ENCODE peak calls at places on chromosomes 12 and 14, in eight cellular contexts. B is GM12864; X is HT1080; O is stimulated activated CD4-positive, alpha-beta T cell treated with anti-CD3 and anti-CD28 coated beads, Interleukin-12 subunit alpha, Interleukin-12 subunit beta, amount 100 ng/mL, for 24 hours; Z is MCF 10A; F is activated B cell treated with CpG ODN at 0.5 μM for 24 hours; Q is HS-5; J is DMS 273 treated with DMSO at 0.1 percent for 48 hours. S is an unnamed sample.

GRCh38 chr14:26281280-26281998 is 316.4 kb downstream of the NOVA1 start:
- DNase-seq in B (no peak), X (peak), O (no peak), Z (peak), F (no peak), Q (peak), J (no peak), S (peak)

GRCh38 chr12:12983420-12984035 is 16.5 kb downstream of the HEBP1 start:
- DNase-seq in B (no peak), X (peak), O (no peak), Z (peak), F (no peak), Q (peak), J (no peak), S (peak)

GRCh38 chr14:61750708-61751474 is 11.3 kb upstream of the SNAPC1 start:
- DNase-seq in B (peak), X (no peak), O (peak), Z (peak), F (peak), Q (no peak), J (no peak), S (peak)

GRCh38 chr14:68518180-68518579 is 274.7 kb downstream of the ZFP36L1 start:
- DNase-seq in B (no peak), X (no peak), O (no peak), Z (no peak), F (no peak), Q (no peak), J (no peak), S (no peak)

GRCh38 chr14:73713206-73713803 is 879 bp downstream of the PNMA1 start:
- DNase-seq in B (no peak), X (no peak), O (no peak), Z (no peak), F (no peak), Q (no peak), J (no peak), S (no peak)

GRCh38 chr12:8637244-8637643 is 24.6 kb upstream of the AICDA start:
- DNase-seq in B (no peak), X (no peak), O (no peak), Z (no peak), F (no peak), Q (no peak), J (no peak), S (no peak)

GRCh38 chr12:14982562-14982961 is 9.7 kb downstream of the PDE6H start:
- DNase-seq in B (no peak), X (no peak), O (no peak), Z (no peak), F (no peak), Q (no peak), J (no peak), S (no peak)

GRCh38 chr12:109910969-109911348 is 10.9 kb downstream of the TCHP start:
- DNase-seq in B (no peak), X (peak), O (no peak), Z (peak), F (no peak), Q (no peak), J (no peak), S (peak)

GRCh38 chr14:89367449-89368120 is 49.4 kb downstream of the FOXN3 start:
- DNase-seq in B (no peak), X (no peak), O (no peak), Z (no peak), F (no peak), Q (no peak), J (no peak), S (no peak)

GRCh38 chr14:104133496-104133895 is 4.9 kb upstream of the KIF26A start:
- DNase-seq in B (no peak), X (no peak), O (no peak), Z (no peak), F (no peak), Q (no peak), J (no peak), S (no peak)

GRCh38 chr12:101181776-101182175 is 28.3 kb downstream of the SLC5A8 start:
- DNase-seq in B (no peak), X (no peak), O (no peak), Z (no peak), F (no peak), Q (no peak), J (no peak), S (no peak)

GRCh38 chr12:52079576-52080402 is at the start of gene SMIM41:
- DNase-seq in B (no peak), X (no peak), O (no peak), Z (no peak), F (no peak), Q (no peak), J (no peak), S (no peak)

GRCh38 chr12:97745406-97746101 is 282.9 kb downstream of the RMST start:
- DNase-seq in B (no peak), X (peak), O (no peak), Z (no peak), F (no peak), Q (no peak), J (no peak), S (no peak)

GRCh38 chr12:12445882-12446181 is 89.0 kb downstream of the BORCS5 start:
- DNase-seq in B (no peak), X (no peak), O (no peak), Z (peak), F (no peak), Q (no peak), J (no peak), S (no peak)

GRCh38 chr14:75442642-75443041 is 14.8 kb downstream of the JDP2 start:
- DNase-seq in B (no peak), X (peak), O (no peak), Z (peak), F (no peak), Q (no peak), J (no peak), S (peak)

GRCh38 chr14:63276016-63276415 is 42.7 kb downstream of the GPHB5 start:
- DNase-seq in B (no peak), X (no peak), O (no peak), Z (no peak), F (no peak), Q (no peak), J (no peak), S (no peak)

GRCh38 chr14:102510616-102511520 is 1.3 kb upstream of the ANKRD9 start:
- DNase-seq in B (no peak), X (no peak), O (no peak), Z (no peak), F (no peak), Q (no peak), J (no peak), S (peak)

GRCh38 chr12:15646586-15646985 is 142.6 kb downstream of the EPS8 start:
- DNase-seq in B (no peak), X (no peak), O (no peak), Z (no peak), F (no peak), Q (no peak), J (no peak), S (no peak)

S was measured in PC-3.